ENCODE peak calls at places on chromosomes 5 and 9, in ten cellular contexts. One of them, this sample, is unnamed.

GRCh38 chr5:174188300-174188699 is 142.8 kb downstream of the NSG2 start:
- DNase-seq in CD4-positive, CD25-positive, alpha-beta regulatory T cell: no peak
- DNase-seq in CD8-positive, alpha-beta T cell: no peak
- DNase-seq in GM23338: no peak
- DNase-seq in heart left ventricle: no peak
- DNase-seq in left ventricle myocardium inferior: peak; percentile 27
- DNase-seq in aorta: no peak
- DNase-seq in cardiac muscle cell: no peak
- DNase-seq in ovary: no peak
- DNase-seq in mesenchymal stem cell: no peak
- DNase-seq in this sample: no peak

GRCh38 chr5:61999371-61999770 is 306.6 kb upstream of the KIF2A start:
- DNase-seq in CD4-positive, CD25-positive, alpha-beta regulatory T cell: no peak
- DNase-seq in CD8-positive, alpha-beta T cell: no peak
- DNase-seq in GM23338: no peak
- DNase-seq in heart left ventricle: no peak
- DNase-seq in left ventricle myocardium inferior: no peak
- DNase-seq in aorta: no peak
- DNase-seq in cardiac muscle cell: no peak
- DNase-seq in ovary: no peak
- DNase-seq in mesenchymal stem cell: no peak
- DNase-seq in this sample: no peak

GRCh38 chr5:174273325-174273724 is 227.8 kb downstream of the NSG2 start:
- DNase-seq in CD4-positive, CD25-positive, alpha-beta regulatory T cell: no peak
- DNase-seq in CD8-positive, alpha-beta T cell: no peak
- DNase-seq in GM23338: no peak
- DNase-seq in heart left ventricle: no peak
- DNase-seq in left ventricle myocardium inferior: no peak
- DNase-seq in aorta: no peak
- DNase-seq in cardiac muscle cell: no peak
- DNase-seq in ovary: no peak
- DNase-seq in mesenchymal stem cell: no peak
- DNase-seq in this sample: no peak

GRCh38 chr9:6781476-6781875 is 23.7 kb downstream of the KDM4C start:
- DNase-seq in CD4-positive, CD25-positive, alpha-beta regulatory T cell: no peak
- DNase-seq in CD8-positive, alpha-beta T cell: no peak
- DNase-seq in GM23338: no peak
- DNase-seq in heart left ventricle: no peak
- DNase-seq in left ventricle myocardium inferior: no peak
- DNase-seq in aorta: no peak
- DNase-seq in cardiac muscle cell: peak; percentile 69
- DNase-seq in ovary: no peak
- DNase-seq in mesenchymal stem cell: no peak
- DNase-seq in this sample: no peak

GRCh38 chr5:169301386-169301930 is 519 bp upstream of the SLIT3 start:
- DNase-seq in CD4-positive, CD25-positive, alpha-beta regulatory T cell: no peak
- DNase-seq in CD8-positive, alpha-beta T cell: no peak
- DNase-seq in GM23338: peak; percentile 48
- DNase-seq in heart left ventricle: no peak
- DNase-seq in left ventricle myocardium inferior: no peak
- DNase-seq in aorta: peak; percentile 49
- DNase-seq in cardiac muscle cell: peak; percentile 22
- DNase-seq in ovary: no peak
- DNase-seq in mesenchymal stem cell: no peak
- DNase-seq in this sample: no peak

GRCh38 chr9:105694320-105694847 is at the start of gene TMEM38B:
- DNase-seq in CD4-positive, CD25-positive, alpha-beta regulatory T cell: peak; percentile 80
- DNase-seq in CD8-positive, alpha-beta T cell: peak; percentile 78
- DNase-seq in GM23338: peak; percentile 86
- DNase-seq in heart left ventricle: peak; percentile 79
- DNase-seq in left ventricle myocardium inferior: peak; percentile 80
- DNase-seq in aorta: peak; percentile 85
- DNase-seq in cardiac muscle cell: peak; percentile 84
- DNase-seq in ovary: peak; percentile 80
- DNase-seq in mesenchymal stem cell: peak; percentile 77
- DNase-seq in this sample: peak; percentile 71

GRCh38 chr9:97243606-97244005 is 63.9 kb upstream of the CCDC180 start:
- DNase-seq in CD4-positive, CD25-positive, alpha-beta regulatory T cell: no peak
- DNase-seq in CD8-positive, alpha-beta T cell: no peak
- DNase-seq in GM23338: no peak
- DNase-seq in heart left ventricle: no peak
- DNase-seq in left ventricle myocardium inferior: no peak
- DNase-seq in aorta: no peak
- DNase-seq in cardiac muscle cell: no peak
- DNase-seq in ovary: no peak
- DNase-seq in mesenchymal stem cell: no peak
- DNase-seq in this sample: no peak

GRCh38 chr9:128123451-128124080 is 4.0 kb downstream of the PTGES2 start:
- DNase-seq in CD4-positive, CD25-positive, alpha-beta regulatory T cell: no peak
- DNase-seq in CD8-positive, alpha-beta T cell: no peak
- DNase-seq in GM23338: no peak
- DNase-seq in heart left ventricle: no peak
- DNase-seq in left ventricle myocardium inferior: peak; percentile 16
- DNase-seq in aorta: peak; percentile 44
- DNase-seq in cardiac muscle cell: no peak
- DNase-seq in ovary: no peak
- DNase-seq in mesenchymal stem cell: no peak
- DNase-seq in this sample: no peak

GRCh38 chr5:149759986-149760699 is 30.0 kb downstream of the PPARGC1B start:
- DNase-seq in CD4-positive, CD25-positive, alpha-beta regulatory T cell: no peak
- DNase-seq in CD8-positive, alpha-beta T cell: no peak
- DNase-seq in GM23338: no peak
- DNase-seq in heart left ventricle: no peak
- DNase-seq in left ventricle myocardium inferior: peak; percentile 23
- DNase-seq in aorta: no peak
- DNase-seq in cardiac muscle cell: peak; percentile 15
- DNase-seq in ovary: no peak
- DNase-seq in mesenchymal stem cell: no peak
- DNase-seq in this sample: no peak

GRCh38 chr9:108869092-108869725 is 7.1 kb downstream of the ACTL7A start:
- DNase-seq in CD4-positive, CD25-positive, alpha-beta regulatory T cell: no peak
- DNase-seq in CD8-positive, alpha-beta T cell: no peak
- DNase-seq in GM23338: no peak
- DNase-seq in heart left ventricle: no peak
- DNase-seq in left ventricle myocardium inferior: no peak
- DNase-seq in aorta: no peak
- DNase-seq in cardiac muscle cell: peak; percentile 19
- DNase-seq in ovary: no peak
- DNase-seq in mesenchymal stem cell: peak; percentile 17
- DNase-seq in this sample: no peak
- H3K27ac ChIP-seq in CD4-positive, CD25-positive, alpha-beta regulatory T cell: no peak overlapping the region
- H3K27ac ChIP-seq in CD8-positive, alpha-beta T cell: no peak overlapping the region
- H3K27ac ChIP-seq in GM23338: no peak overlapping the region
- H3K27ac ChIP-seq in heart left ventricle: no peak overlapping the region
- H3K27ac ChIP-seq in left ventricle myocardium inferior: no peak overlapping the region
- H3K27ac ChIP-seq in aorta: no peak overlapping the region
- H3K27ac ChIP-seq in cardiac muscle cell: no peak overlapping the region
- H3K27ac ChIP-seq in ovary: no peak overlapping the region
- H3K27ac ChIP-seq in mesenchymal stem cell: peak overlapping the region; percentile 28
- H3K27ac ChIP-seq in this sample: no peak overlapping the region

GRCh38 chr9:134328841-134329575 is 2.8 kb downstream of the RXRA start:
- DNase-seq in CD4-positive, CD25-positive, alpha-beta regulatory T cell: no peak
- DNase-seq in CD8-positive, alpha-beta T cell: no peak
- DNase-seq in GM23338: no peak
- DNase-seq in heart left ventricle: peak; percentile 72
- DNase-seq in left ventricle myocardium inferior: peak; percentile 68
- DNase-seq in aorta: peak; percentile 78
- DNase-seq in cardiac muscle cell: peak; percentile 52
- DNase-seq in ovary: peak; percentile 75
- DNase-seq in mesenchymal stem cell: peak; percentile 22
- DNase-seq in this sample: peak; percentile 84
- H3K4me3 ChIP-seq in CD4-positive, CD25-positive, alpha-beta regulatory T cell: no peak overlapping the region
- H3K4me3 ChIP-seq in CD8-positive, alpha-beta T cell: no peak overlapping the region
- H3K4me3 ChIP-seq in GM23338: no peak overlapping the region
- H3K4me3 ChIP-seq in heart left ventricle: peak overlapping the region; percentile 99
- H3K4me3 ChIP-seq in left ventricle myocardium inferior: peak overlapping the region; percentile 91
- H3K4me3 ChIP-seq in aorta: peak overlapping the region; percentile 10
- H3K4me3 ChIP-seq in cardiac muscle cell: peak overlapping the region; percentile 51
- H3K4me3 ChIP-seq in ovary: peak overlapping the region; percentile 65
- H3K4me3 ChIP-seq in mesenchymal stem cell: peak overlapping the region; percentile 85
- H3K4me3 ChIP-seq in this sample: peak overlapping the region; percentile 73

DNA sequence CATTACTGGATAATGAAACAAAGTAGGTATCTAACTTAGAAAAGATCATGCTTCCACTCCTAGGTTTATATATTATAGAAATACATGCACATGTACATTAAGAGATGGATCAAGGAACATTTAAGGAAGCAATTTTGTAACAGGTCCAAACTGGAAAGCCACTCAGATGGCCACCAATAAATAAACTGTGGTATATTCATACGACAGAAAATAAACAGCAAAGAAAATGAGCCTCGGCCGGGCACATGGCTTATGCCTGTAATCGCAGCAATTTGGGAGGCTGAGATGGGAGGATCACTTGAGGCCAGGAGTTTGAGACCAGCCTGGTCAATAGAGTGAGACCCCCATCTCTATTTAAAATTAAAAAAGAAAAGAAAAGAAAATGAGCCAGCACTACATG is 25.6 kb downstream of the CEMIP2 start:
- DNase-seq in CD4-positive, CD25-positive, alpha-beta regulatory T cell: no peak
- DNase-seq in CD8-positive, alpha-beta T cell: no peak
- DNase-seq in GM23338: no peak
- DNase-seq in heart left ventricle: no peak
- DNase-seq in left ventricle myocardium inferior: no peak
- DNase-seq in aorta: no peak
- DNase-seq in cardiac muscle cell: no peak
- DNase-seq in ovary: no peak
- DNase-seq in mesenchymal stem cell: no peak
- DNase-seq in this sample: no peak
- H3K27ac ChIP-seq in CD4-positive, CD25-positive, alpha-beta regulatory T cell: no peak overlapping the region
- H3K27ac ChIP-seq in CD8-positive, alpha-beta T cell: no peak overlapping the region
- H3K27ac ChIP-seq in GM23338: no peak overlapping the region
- H3K27ac ChIP-seq in heart left ventricle: no peak overlapping the region
- H3K27ac ChIP-seq in left ventricle myocardium inferior: no peak overlapping the region
- H3K27ac ChIP-seq in aorta: no peak overlapping the region
- H3K27ac ChIP-seq in cardiac muscle cell: no peak overlapping the region
- H3K27ac ChIP-seq in ovary: no peak overlapping the region
- H3K27ac ChIP-seq in mesenchymal stem cell: no peak overlapping the region
- H3K27ac ChIP-seq in this sample: no peak overlapping the region

DNA sequence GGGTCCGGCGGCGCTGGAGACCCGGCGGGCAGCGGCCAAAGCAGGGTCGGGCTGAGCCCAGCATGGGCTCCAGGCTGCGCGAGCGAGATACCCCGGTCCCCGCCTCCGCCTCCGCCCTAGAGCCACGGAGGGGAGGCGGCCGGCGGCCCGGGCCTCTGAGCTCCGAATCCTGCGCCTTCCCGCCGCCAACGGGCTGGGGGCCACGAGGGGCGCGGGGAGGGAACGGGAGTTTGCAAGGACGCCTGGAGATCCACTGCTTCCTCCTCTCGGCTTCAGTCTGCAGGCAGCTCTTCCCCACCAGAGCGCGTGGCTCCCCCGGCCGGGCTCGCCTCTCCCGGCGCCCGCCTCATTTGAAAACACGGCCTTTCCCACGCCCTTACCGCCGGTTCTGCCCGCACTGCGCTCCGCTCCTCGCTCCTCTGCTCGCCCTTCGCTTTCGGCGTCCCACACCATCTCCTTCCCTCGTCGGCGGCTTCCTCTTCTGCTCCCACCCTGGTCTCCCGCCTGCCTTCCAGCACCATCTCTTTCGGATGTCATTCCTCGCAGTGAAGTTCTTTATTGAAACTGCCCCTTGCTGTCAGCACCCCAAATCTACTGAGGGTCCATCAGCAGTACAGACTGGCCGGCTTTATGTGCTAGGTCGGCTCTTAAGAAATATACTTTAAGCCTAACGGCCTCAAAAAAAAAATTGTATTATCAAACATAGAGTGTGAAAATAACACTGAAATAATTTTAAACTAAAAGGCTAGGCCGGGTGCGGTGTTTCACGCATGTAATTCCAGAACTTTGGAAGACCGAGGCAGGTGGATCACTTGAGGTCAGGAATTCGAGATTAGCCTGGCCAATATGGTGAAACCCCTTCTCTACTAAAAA is 105.0 kb upstream of the FAM120A start:
- DNase-seq in CD4-positive, CD25-positive, alpha-beta regulatory T cell: no peak
- DNase-seq in CD8-positive, alpha-beta T cell: no peak
- DNase-seq in GM23338: peak; percentile 68
- DNase-seq in heart left ventricle: no peak
- DNase-seq in left ventricle myocardium inferior: no peak
- DNase-seq in aorta: peak; percentile 58
- DNase-seq in cardiac muscle cell: peak; percentile 26
- DNase-seq in ovary: no peak
- DNase-seq in mesenchymal stem cell: peak; percentile 2
- DNase-seq in this sample: no peak
- H3K4me3 ChIP-seq in CD4-positive, CD25-positive, alpha-beta regulatory T cell: no peak overlapping the region
- H3K4me3 ChIP-seq in CD8-positive, alpha-beta T cell: peak overlapping the region; percentile 23
- H3K4me3 ChIP-seq in GM23338: peak overlapping the region; percentile 95
- H3K4me3 ChIP-seq in heart left ventricle: peak overlapping the region; percentile 57
- H3K4me3 ChIP-seq in left ventricle myocardium inferior: peak overlapping the region; percentile 69
- H3K4me3 ChIP-seq in aorta: peak overlapping the region; percentile 17
- H3K4me3 ChIP-seq in cardiac muscle cell: peak overlapping the region; percentile 36
- H3K4me3 ChIP-seq in ovary: peak overlapping the region; percentile 38
- H3K4me3 ChIP-seq in mesenchymal stem cell: peak overlapping the region; percentile 72
- H3K4me3 ChIP-seq in this sample: peak overlapping the region; percentile 48

GRCh38 chr5:100840769-100841168 is 62.3 kb downstream of the ST8SIA4 start:
- DNase-seq in CD4-positive, CD25-positive, alpha-beta regulatory T cell: no peak
- DNase-seq in CD8-positive, alpha-beta T cell: no peak
- DNase-seq in GM23338: no peak
- DNase-seq in heart left ventricle: no peak
- DNase-seq in left ventricle myocardium inferior: no peak
- DNase-seq in aorta: no peak
- DNase-seq in cardiac muscle cell: no peak
- DNase-seq in ovary: no peak
- DNase-seq in mesenchymal stem cell: no peak
- DNase-seq in this sample: no peak
- H3K27ac ChIP-seq in CD4-positive, CD25-positive, alpha-beta regulatory T cell: peak overlapping the region; percentile 59
- H3K27ac ChIP-seq in CD8-positive, alpha-beta T cell: no peak overlapping the region
- H3K27ac ChIP-seq in GM23338: no peak overlapping the region
- H3K27ac ChIP-seq in heart left ventricle: no peak overlapping the region
- H3K27ac ChIP-seq in left ventricle myocardium inferior: peak overlapping the region; percentile 69
- H3K27ac ChIP-seq in aorta: no peak overlapping the region
- H3K27ac ChIP-seq in cardiac muscle cell: no peak overlapping the region
- H3K27ac ChIP-seq in ovary: no peak overlapping the region
- H3K27ac ChIP-seq in mesenchymal stem cell: no peak overlapping the region
- H3K27ac ChIP-seq in this sample: peak overlapping the region; percentile 24

GRCh38 chr5:372911-373709 is 51.6 kb downstream of the AHRR start:
- DNase-seq in CD4-positive, CD25-positive, alpha-beta regulatory T cell: no peak
- DNase-seq in CD8-positive, alpha-beta T cell: no peak
- DNase-seq in GM23338: peak; percentile 44
- DNase-seq in heart left ventricle: no peak
- DNase-seq in left ventricle myocardium inferior: no peak
- DNase-seq in aorta: peak; percentile 45
- DNase-seq in cardiac muscle cell: no peak
- DNase-seq in ovary: no peak
- DNase-seq in mesenchymal stem cell: peak; percentile 63
- DNase-seq in this sample: peak; percentile 47
- H3K4me3 ChIP-seq in CD4-positive, CD25-positive, alpha-beta regulatory T cell: no peak overlapping the region
- H3K4me3 ChIP-seq in CD8-positive, alpha-beta T cell: no peak overlapping the region
- H3K4me3 ChIP-seq in GM23338: peak overlapping the region; percentile 54
- H3K4me3 ChIP-seq in heart left ventricle: peak overlapping the region; percentile 40
- H3K4me3 ChIP-seq in left ventricle myocardium inferior: peak overlapping the region; percentile 65
- H3K4me3 ChIP-seq in aorta: no peak overlapping the region
- H3K4me3 ChIP-seq in cardiac muscle cell: peak overlapping the region; percentile 26
- H3K4me3 ChIP-seq in ovary: no peak overlapping the region
- H3K4me3 ChIP-seq in mesenchymal stem cell: no peak overlapping the region
- H3K4me3 ChIP-seq in this sample: no peak overlapping the region